ENCODE peak calls at places on chromosomes 7 and 10, in eight cellular contexts. One of them, this sample, is unnamed.

GRCh38 chr7:88759216-88759955 is at the start of gene ZNF804B:
- DNase-seq in effector CD4-positive, alpha-beta T cell: no peak
- DNase-seq in hepatic stellate cell: no peak
- DNase-seq in astrocyte of the spinal cord: no peak
- DNase-seq in progenitor cell of endocrine pancreas: peak
- DNase-seq in skeletal muscle cell: no peak
- DNase-seq in CD4-positive, alpha-beta memory T cell: no peak
- DNase-seq in NAMALWA: no peak
- DNase-seq in this sample: no peak

GRCh38 chr7:20301311-20301939 is 29.3 kb upstream of the ITGB8 start:
- DNase-seq in effector CD4-positive, alpha-beta T cell: no peak
- DNase-seq in hepatic stellate cell: no peak
- DNase-seq in astrocyte of the spinal cord: peak
- DNase-seq in progenitor cell of endocrine pancreas: no peak
- DNase-seq in skeletal muscle cell: no peak
- DNase-seq in CD4-positive, alpha-beta memory T cell: no peak
- DNase-seq in NAMALWA: no peak
- DNase-seq in this sample: no peak

GRCh38 chr10:4397337-4397736 is 428.7 kb upstream of the AKR1E2 start:
- DNase-seq in effector CD4-positive, alpha-beta T cell: no peak
- DNase-seq in hepatic stellate cell: no peak
- DNase-seq in astrocyte of the spinal cord: no peak
- DNase-seq in progenitor cell of endocrine pancreas: no peak
- DNase-seq in skeletal muscle cell: no peak
- DNase-seq in CD4-positive, alpha-beta memory T cell: no peak
- DNase-seq in NAMALWA: no peak
- DNase-seq in this sample: no peak

GRCh38 chr10:77587424-77587806 is 50.2 kb downstream of the KCNMA1 start:
- DNase-seq in effector CD4-positive, alpha-beta T cell: no peak
- DNase-seq in hepatic stellate cell: no peak
- DNase-seq in astrocyte of the spinal cord: no peak
- DNase-seq in progenitor cell of endocrine pancreas: no peak
- DNase-seq in skeletal muscle cell: no peak
- DNase-seq in CD4-positive, alpha-beta memory T cell: no peak
- DNase-seq in NAMALWA: no peak
- DNase-seq in this sample: no peak

GRCh38 chr10:132011027-132011426 is 29.3 kb upstream of the BNIP3 start:
- DNase-seq in effector CD4-positive, alpha-beta T cell: no peak
- DNase-seq in hepatic stellate cell: no peak
- DNase-seq in astrocyte of the spinal cord: no peak
- DNase-seq in progenitor cell of endocrine pancreas: no peak
- DNase-seq in skeletal muscle cell: no peak
- DNase-seq in CD4-positive, alpha-beta memory T cell: no peak
- DNase-seq in NAMALWA: no peak
- DNase-seq in this sample: no peak

GRCh38 chr10:70578371-70578947 is 24.1 kb downstream of the PRF1 start:
- DNase-seq in effector CD4-positive, alpha-beta T cell: peak
- DNase-seq in hepatic stellate cell: no peak
- DNase-seq in astrocyte of the spinal cord: peak
- DNase-seq in progenitor cell of endocrine pancreas: no peak
- DNase-seq in skeletal muscle cell: peak
- DNase-seq in CD4-positive, alpha-beta memory T cell: peak
- DNase-seq in NAMALWA: no peak
- DNase-seq in this sample: no peak

GRCh38 chr10:110547139-110547761 is 20.2 kb upstream of the SMC3 start:
- DNase-seq in effector CD4-positive, alpha-beta T cell: no peak
- DNase-seq in hepatic stellate cell: peak
- DNase-seq in astrocyte of the spinal cord: peak
- DNase-seq in progenitor cell of endocrine pancreas: no peak
- DNase-seq in skeletal muscle cell: no peak
- DNase-seq in CD4-positive, alpha-beta memory T cell: peak
- DNase-seq in NAMALWA: peak
- DNase-seq in this sample: no peak

GRCh38 chr7:130838738-130839137 is 104.7 kb upstream of the KLF14 start:
- DNase-seq in effector CD4-positive, alpha-beta T cell: no peak
- DNase-seq in hepatic stellate cell: peak
- DNase-seq in astrocyte of the spinal cord: peak
- DNase-seq in progenitor cell of endocrine pancreas: no peak
- DNase-seq in skeletal muscle cell: peak
- DNase-seq in CD4-positive, alpha-beta memory T cell: no peak
- DNase-seq in NAMALWA: no peak
- DNase-seq in this sample: peak

GRCh38 chr10:122733450-122733849 is 33.8 kb upstream of the C10orf120 start:
- DNase-seq in effector CD4-positive, alpha-beta T cell: no peak
- DNase-seq in hepatic stellate cell: no peak
- DNase-seq in astrocyte of the spinal cord: no peak
- DNase-seq in progenitor cell of endocrine pancreas: no peak
- DNase-seq in skeletal muscle cell: no peak
- DNase-seq in CD4-positive, alpha-beta memory T cell: no peak
- DNase-seq in NAMALWA: no peak
- DNase-seq in this sample: no peak

GRCh38 chr10:78478919-78479318 is 445.3 kb downstream of the RPS24 start:
- DNase-seq in effector CD4-positive, alpha-beta T cell: no peak
- DNase-seq in hepatic stellate cell: no peak
- DNase-seq in astrocyte of the spinal cord: no peak
- DNase-seq in progenitor cell of endocrine pancreas: no peak
- DNase-seq in skeletal muscle cell: no peak
- DNase-seq in CD4-positive, alpha-beta memory T cell: no peak
- DNase-seq in NAMALWA: no peak
- DNase-seq in this sample: no peak

GRCh38 chr10:73644015-73644743 is 2.9 kb upstream of the MYOZ1 start:
- DNase-seq in effector CD4-positive, alpha-beta T cell: peak
- DNase-seq in hepatic stellate cell: peak
- DNase-seq in astrocyte of the spinal cord: peak
- DNase-seq in progenitor cell of endocrine pancreas: peak
- DNase-seq in skeletal muscle cell: no peak
- DNase-seq in CD4-positive, alpha-beta memory T cell: peak
- DNase-seq in NAMALWA: peak
- DNase-seq in this sample: peak

GRCh38 chr10:86585037-86585725 is 63.6 kb upstream of the WAPL start:
- DNase-seq in effector CD4-positive, alpha-beta T cell: peak
- DNase-seq in hepatic stellate cell: peak
- DNase-seq in astrocyte of the spinal cord: peak
- DNase-seq in progenitor cell of endocrine pancreas: peak
- DNase-seq in skeletal muscle cell: no peak
- DNase-seq in CD4-positive, alpha-beta memory T cell: peak
- DNase-seq in NAMALWA: peak
- DNase-seq in this sample: no peak

GRCh38 chr10:71782917-71783490 is 9.7 kb upstream of the VSIR start:
- DNase-seq in effector CD4-positive, alpha-beta T cell: no peak
- DNase-seq in hepatic stellate cell: no peak
- DNase-seq in astrocyte of the spinal cord: no peak
- DNase-seq in progenitor cell of endocrine pancreas: no peak
- DNase-seq in skeletal muscle cell: no peak
- DNase-seq in CD4-positive, alpha-beta memory T cell: no peak
- DNase-seq in NAMALWA: no peak
- DNase-seq in this sample: no peak

GRCh38 chr10:18378766-18379165 is 238.5 kb downstream of the CACNB2 start:
- DNase-seq in effector CD4-positive, alpha-beta T cell: no peak
- DNase-seq in hepatic stellate cell: no peak
- DNase-seq in astrocyte of the spinal cord: no peak
- DNase-seq in progenitor cell of endocrine pancreas: no peak
- DNase-seq in skeletal muscle cell: no peak
- DNase-seq in CD4-positive, alpha-beta memory T cell: no peak
- DNase-seq in NAMALWA: no peak
- DNase-seq in this sample: no peak

GRCh38 chr7:131722371-131722770 is 165.9 kb upstream of the PODXL start:
- DNase-seq in effector CD4-positive, alpha-beta T cell: no peak
- DNase-seq in hepatic stellate cell: no peak
- DNase-seq in astrocyte of the spinal cord: no peak
- DNase-seq in progenitor cell of endocrine pancreas: no peak
- DNase-seq in skeletal muscle cell: no peak
- DNase-seq in CD4-positive, alpha-beta memory T cell: no peak
- DNase-seq in NAMALWA: no peak
- DNase-seq in this sample: no peak

GRCh38 chr7:100894860-100895700 is 608 bp downstream of the ACHE start:
- DNase-seq in effector CD4-positive, alpha-beta T cell: peak
- DNase-seq in hepatic stellate cell: peak
- DNase-seq in astrocyte of the spinal cord: no peak
- DNase-seq in progenitor cell of endocrine pancreas: peak
- DNase-seq in skeletal muscle cell: no peak
- DNase-seq in CD4-positive, alpha-beta memory T cell: no peak
- DNase-seq in NAMALWA: peak
- DNase-seq in this sample: no peak

GRCh38 chr10:72315611-72316385 is 38.9 kb downstream of the DNAJB12 start:
- DNase-seq in effector CD4-positive, alpha-beta T cell: no peak
- DNase-seq in hepatic stellate cell: no peak
- DNase-seq in astrocyte of the spinal cord: peak
- DNase-seq in progenitor cell of endocrine pancreas: no peak
- DNase-seq in skeletal muscle cell: no peak
- DNase-seq in CD4-positive, alpha-beta memory T cell: no peak
- DNase-seq in NAMALWA: no peak
- DNase-seq in this sample: peak

GRCh38 chr7:44632196-44632595 is 25.8 kb downstream of the OGDH start:
- DNase-seq in effector CD4-positive, alpha-beta T cell: no peak
- DNase-seq in hepatic stellate cell: no peak
- DNase-seq in astrocyte of the spinal cord: no peak
- DNase-seq in progenitor cell of endocrine pancreas: no peak
- DNase-seq in skeletal muscle cell: no peak
- DNase-seq in CD4-positive, alpha-beta memory T cell: no peak
- DNase-seq in NAMALWA: no peak
- DNase-seq in this sample: no peak

GRCh38 chr7:157027568-157028527 is 17.4 kb upstream of the MNX1 start:
- DNase-seq in effector CD4-positive, alpha-beta T cell: no peak
- DNase-seq in hepatic stellate cell: no peak
- DNase-seq in astrocyte of the spinal cord: no peak
- DNase-seq in progenitor cell of endocrine pancreas: no peak
- DNase-seq in skeletal muscle cell: no peak
- DNase-seq in CD4-positive, alpha-beta memory T cell: no peak
- DNase-seq in NAMALWA: no peak
- DNase-seq in this sample: no peak

GRCh38 chr7:880450-880849 is 4.1 kb downstream of the GET4 start:
- DNase-seq in effector CD4-positive, alpha-beta T cell: no peak
- DNase-seq in hepatic stellate cell: no peak
- DNase-seq in astrocyte of the spinal cord: no peak
- DNase-seq in progenitor cell of endocrine pancreas: no peak
- DNase-seq in skeletal muscle cell: no peak
- DNase-seq in CD4-positive, alpha-beta memory T cell: no peak
- DNase-seq in NAMALWA: no peak
- DNase-seq in this sample: no peak